ENCODE peak calls at places on chromosome 22, in six cellular contexts. X, B, H, Q, K and P are unnamed samples.

GRCh38 chr22:25714739-25715138 is 27.2 kb upstream of the MYO18B start:
- DNase-seq in X (no peak), B (no peak), H (no peak), Q (no peak), K (no peak), P (no peak)

GRCh38 chr22:24951942-24952836 is at the start of gene KIAA1671:
- DNase-seq in X (peak; percentile 94), B (peak; percentile 27), H (peak; percentile 41), Q (peak; percentile 73), K (peak; percentile 93), P (no peak)

GRCh38 chr22:36760716-36761115 is 15.2 kb downstream of the IFT27 start:
- DNase-seq in X (peak; percentile 6), B (no peak), H (no peak), Q (no peak), K (peak; percentile 39), P (no peak)

GRCh38 chr22:32005453-32005852 is 37.6 kb upstream of the SLC5A1 start:
- DNase-seq in X (no peak), B (peak; percentile 25), H (no peak), Q (no peak), K (no peak), P (no peak)

GRCh38 chr22:44895296-44896055 is 114.3 kb downstream of the PHF21B start:
- DNase-seq in X (no peak), B (no peak), H (no peak), Q (no peak), K (peak; percentile 42), P (no peak)

GRCh38 chr22:27344546-27344945 is 457.0 kb downstream of the MN1 start:
- DNase-seq in X (no peak), B (no peak), H (no peak), Q (no peak), K (no peak), P (no peak)

GRCh38 chr22:41939981-41940852 is 6.7 kb downstream of the CENPM start:
- DNase-seq in X (no peak), B (no peak), H (peak; percentile 99), Q (no peak), K (peak; percentile 95), P (peak; percentile 81)

GRCh38 chr22:25881353-25881752 is 139.4 kb downstream of the MYO18B start:
- DNase-seq in X (no peak), B (no peak), H (no peak), Q (no peak), K (no peak), P (no peak)

GRCh38 chr22:41446057-41446501 is 522 bp downstream of the TOB2 start:
- DNase-seq in X (peak; percentile 67), B (no peak), H (no peak), Q (no peak), K (peak; percentile 91), P (no peak)

GRCh38 chr22:44200451-44200850 is 19.7 kb downstream of the PARVG start:
- DNase-seq in X (peak; percentile 5), B (no peak), H (no peak), Q (no peak), K (no peak), P (no peak)

GRCh38 chr22:47923011-47923427 is 1160.6 kb downstream of the TBC1D22A start:
- DNase-seq in X (no peak), B (no peak), H (no peak), Q (no peak), K (no peak), P (no peak)

GRCh38 chr22:46071451-46072029 is 78.8 kb upstream of the PPARA start:
- DNase-seq in X (no peak), B (peak; percentile 90), H (peak; percentile 50), Q (peak; percentile 96), K (peak; percentile 92), P (no peak)
- TF ChIP-seq POLR2A in X (peak; percentile 48), B (no peak), H (peak; percentile 33), Q (peak; percentile 70), K (peak; percentile 32), P (peak; percentile 75)

GRCh38 chr22:22547226-22547625 is 11.8 kb downstream of the PRAME start:
- DNase-seq in X (no peak), B (no peak), H (no peak), Q (no peak), K (no peak), P (no peak)

GRCh38 chr22:22546490-22546889 is 12.6 kb downstream of the PRAME start:
- DNase-seq in X (no peak), B (peak; percentile 8), H (no peak), Q (peak; percentile 17), K (no peak), P (no peak)

GRCh38 chr22:22548349-22548716 is 10.7 kb downstream of the PRAME start:
- DNase-seq in X (no peak), B (no peak), H (no peak), Q (no peak), K (no peak), P (no peak)

GRCh38 chr22:22548910-22549309 is 10.2 kb downstream of the PRAME start:
- DNase-seq in X (no peak), B (no peak), H (no peak), Q (no peak), K (no peak), P (no peak)

GRCh38 chr22:22547692-22548348 is 11.2 kb downstream of the PRAME start:
- DNase-seq in X (no peak), B (no peak), H (no peak), Q (no peak), K (no peak), P (no peak)
- H3K27me3 ChIP-seq in X (no peaks in the 10 kb centered on the region), B (peaks cover 17% of the 10 kb centered on the region), H (no peaks in the 10 kb centered on the region), Q (no peaks in the 10 kb centered on the region), K (no peaks in the 10 kb centered on the region), P (peaks cover 14% of the 10 kb centered on the region)

GRCh38 chr22:46694423-46695170 is 43.5 kb downstream of the CERK start:
- DNase-seq in X (no peak), B (no peak), H (no peak), Q (no peak), K (no peak), P (no peak)

GRCh38 chr22:46696614-46697013 is 41.4 kb downstream of the CERK start:
- DNase-seq in X (no peak), B (no peak), H (no peak), Q (no peak), K (no peak), P (no peak)

GRCh38 chr22:46693634-46694422 is 44.2 kb downstream of the CERK start:
- DNase-seq in X (no peak), B (no peak), H (no peak), Q (no peak), K (no peak), P (no peak)

GRCh38 chr22:46696225-46696518 is 41.9 kb downstream of the CERK start:
- DNase-seq in X (no peak), B (no peak), H (no peak), Q (no peak), K (no peak), P (no peak)

DNA sequence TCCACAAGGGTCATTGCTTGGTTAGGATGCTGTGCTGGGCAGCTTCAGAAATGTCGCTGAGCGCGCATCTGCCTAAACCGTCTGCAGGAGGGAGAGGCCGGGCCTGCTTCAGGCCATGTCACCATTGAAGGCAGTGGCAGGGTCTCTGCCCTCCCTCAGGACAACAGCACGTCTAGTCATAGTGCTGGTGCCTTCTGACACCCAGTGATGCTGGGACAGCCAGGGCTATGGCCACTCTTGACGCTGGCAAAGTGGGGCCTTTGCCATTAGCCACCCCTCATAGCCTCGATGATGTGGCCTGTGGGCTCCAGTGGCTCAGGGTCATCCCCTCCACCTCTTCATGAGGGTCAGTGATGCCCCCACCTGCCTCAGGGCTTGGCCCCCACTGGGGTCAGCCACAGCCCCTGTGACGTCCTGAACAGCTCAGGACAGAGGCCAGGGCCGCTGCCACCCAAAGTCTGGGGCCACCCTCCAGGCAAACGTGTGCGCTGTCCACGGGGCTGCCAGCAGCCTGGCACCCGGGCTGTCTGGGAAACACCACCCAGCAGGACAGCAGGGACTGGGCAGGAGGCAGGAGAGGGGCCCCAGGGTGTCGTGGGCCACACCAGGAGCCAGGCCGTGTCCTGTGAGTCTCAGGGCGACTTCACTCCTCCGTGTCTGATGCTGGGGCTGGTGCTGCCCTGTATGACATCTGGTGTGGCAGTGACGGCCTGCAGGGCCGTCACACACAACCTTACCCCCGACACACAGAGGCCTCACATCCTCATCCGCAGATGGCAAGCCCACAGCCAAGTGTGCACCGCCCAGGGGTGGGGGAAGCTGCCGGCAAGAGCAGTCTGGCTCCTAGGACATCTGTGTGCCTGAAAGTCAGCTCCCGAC is 42.5 kb downstream of the CERK start:
- DNase-seq in X (no peak), B (no peak), H (no peak), Q (no peak), K (no peak), P (no peak)
- TF ChIP-seq POLR2A in X (no peak), B (no peak), H (no peak), Q (no peak), K (no peak), P (no peak)

GRCh38 chr22:49092751-49093150 is 734.9 kb downstream of the BRD1 start:
- DNase-seq in X (no peak), B (no peak), H (no peak), Q (no peak), K (peak; percentile 40), P (no peak)
- H3K27me3 ChIP-seq in X (no peaks in the 10 kb centered on the region), B (no peaks in the 10 kb centered on the region), H (no peaks in the 10 kb centered on the region), Q (no peaks in the 10 kb centered on the region), K (no peaks in the 10 kb centered on the region), P (peaks cover 22% of the 10 kb centered on the region)

GRCh38 chr22:19756288-19757128 is 4.1 kb upstream of the TBX1 start:
- DNase-seq in X (no peak), B (no peak), H (peak; percentile 74), Q (peak; percentile 24), K (peak; percentile 89), P (no peak)

GRCh38 chr22:19758896-19759458 is 1.6 kb upstream of the TBX1 start:
- DNase-seq in X (no peak), B (no peak), H (no peak), Q (no peak), K (no peak), P (no peak)

GRCh38 chr22:19757140-19757984 is 3.2 kb upstream of the TBX1 start:
- DNase-seq in X (no peak), B (no peak), H (peak; percentile 52), Q (no peak), K (no peak), P (no peak)

GRCh38 chr22:19759459-19759993 is 1.1 kb upstream of the TBX1 start:
- DNase-seq in X (no peak), B (no peak), H (no peak), Q (no peak), K (no peak), P (no peak)

DNA sequence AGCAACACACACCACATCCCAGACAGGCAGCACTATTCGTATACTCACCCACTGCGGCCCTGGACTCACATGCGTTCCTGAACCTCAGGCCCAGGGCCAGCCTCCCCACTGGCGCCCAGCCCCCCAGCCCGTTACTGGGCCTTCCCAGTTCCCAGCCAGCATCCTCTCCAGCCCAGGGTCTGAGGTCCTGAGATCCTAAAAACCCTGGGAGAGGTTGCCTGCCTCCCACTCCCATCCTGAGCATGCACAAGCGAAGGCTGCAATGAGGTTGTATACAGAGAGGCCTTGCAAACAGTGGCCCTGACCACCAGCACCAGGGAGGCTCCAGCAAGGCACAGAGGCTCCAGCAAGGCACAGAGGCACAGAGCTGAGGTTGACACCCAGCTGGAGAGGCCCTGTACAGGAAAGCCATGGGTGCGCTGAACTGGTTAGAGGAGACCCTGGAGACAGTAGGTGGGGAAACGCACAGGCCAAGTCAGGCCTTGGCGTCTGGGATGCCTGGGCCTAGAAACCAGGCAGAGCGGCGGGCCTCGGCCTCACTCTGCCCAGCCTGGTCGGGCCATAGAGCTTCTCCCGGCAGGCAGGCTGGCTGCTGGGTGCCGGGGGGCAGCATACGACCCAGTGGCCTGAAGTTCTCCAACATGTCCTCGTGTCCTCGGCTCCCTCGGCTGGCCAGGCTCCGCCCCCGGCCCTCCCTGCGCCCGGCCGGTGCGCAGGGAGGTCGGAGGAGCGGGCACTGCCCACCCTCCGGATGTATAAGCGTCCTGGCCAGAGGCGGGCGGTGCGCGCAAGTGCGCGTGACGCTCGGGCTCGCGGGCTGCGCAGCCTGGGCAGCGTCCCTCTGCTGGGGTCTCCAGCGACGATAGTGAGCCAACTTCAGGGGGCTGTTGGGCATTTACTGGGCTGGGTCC is 2.3 kb upstream of the TBX1 start:
- DNase-seq in X (no peak), B (no peak), H (no peak), Q (no peak), K (no peak), P (no peak)
- TF ChIP-seq POLR2A in X (no peak), B (no peak), H (no peak), Q (no peak), K (no peak), P (no peak)